ENCODE peak calls at places on chromosomes 16 and 17, in five cellular contexts. Z is PC-9, J is ovary, K is coronary artery, P is left ventricle myocardium inferior. N is an unnamed sample.

GRCh38 chr16:12132290-12132689 is 155.8 kb downstream of the SNX29 start:
- DNase-seq in J (no peak), Z (no peak), K (no peak), P (no peak), N (no peak)

GRCh38 chr16:12440233-12440530 is 363.5 kb downstream of the CPPED1 start:
- DNase-seq in P (no peak), K (no peak), J (no peak), Z (no peak), N (no peak)

GRCh38 chr17:77214743-77215142 is 74.0 kb downstream of the SEC14L1 start:
- DNase-seq in K (no peak), P (no peak), Z (no peak), J (no peak), N (peak)

GRCh38 chr17:80942360-80943345 is 49.0 kb upstream of the CHMP6 start:
- DNase-seq in Z (no peak), J (peak), K (peak), P (peak), N (no peak)

GRCh38 chr16:2500937-2501750 is 12.6 kb upstream of the ATP6V0C start:
- DNase-seq in K (no peak), J (peak), P (peak), Z (no peak), N (peak)

GRCh38 chr17:76527430-76528111 is 9.9 kb downstream of the CYGB start:
- DNase-seq in Z (peak), K (no peak), J (peak), P (peak), N (no peak)

GRCh38 chr17:29766796-29767327 is 144.2 kb upstream of the CORO6 start:
- DNase-seq in P (no peak), K (no peak), Z (no peak), J (no peak), N (no peak)

GRCh38 chr16:4517812-4518211 is 20.8 kb downstream of the CDIP1 start:
- DNase-seq in Z (no peak), J (no peak), K (no peak), P (no peak), N (peak)

GRCh38 chr16:4726616-4727015 is 7.5 kb downstream of the ANKS3 start:
- DNase-seq in Z (no peak), P (no peak), K (no peak), J (no peak), N (no peak)

GRCh38 chr17:81513669-81514484 is 1.3 kb upstream of the ACTG1 start:
- DNase-seq in K (no peak), Z (peak), J (peak), P (peak), N (peak)

GRCh38 chr16:46859719-46860152 is 24.4 kb upstream of the GPT2 start:
- DNase-seq in P (no peak), K (no peak), Z (peak), J (no peak), N (no peak)

GRCh38 chr17:11990363-11990983 is 6.8 kb downstream of the ZNF18 start:
- DNase-seq in K (no peak), J (no peak), P (no peak), Z (no peak), N (no peak)

GRCh38 chr17:77203436-77203835 is 62.7 kb downstream of the SEC14L1 start:
- DNase-seq in K (no peak), J (no peak), Z (no peak), P (no peak), N (no peak)

GRCh38 chr17:48952904-48953303 is 8.3 kb upstream of the SNF8 start:
- DNase-seq in P (no peak), J (no peak), K (no peak), Z (no peak), N (no peak)

GRCh38 chr17:30824002-30824355 is 513 bp downstream of the CRLF3 start:
- DNase-seq in Z (no peak), P (no peak), K (no peak), J (peak), N (peak)

GRCh38 chr16:78648517-78648916 is 549.1 kb downstream of the WWOX start:
- DNase-seq in P (no peak), J (no peak), K (no peak), Z (no peak), N (no peak)

GRCh38 chr17:19718613-19719364 is 2.4 kb upstream of the SLC47A2 start:
- DNase-seq in P (no peak), J (no peak), Z (no peak), K (no peak), N (peak)

DNA sequence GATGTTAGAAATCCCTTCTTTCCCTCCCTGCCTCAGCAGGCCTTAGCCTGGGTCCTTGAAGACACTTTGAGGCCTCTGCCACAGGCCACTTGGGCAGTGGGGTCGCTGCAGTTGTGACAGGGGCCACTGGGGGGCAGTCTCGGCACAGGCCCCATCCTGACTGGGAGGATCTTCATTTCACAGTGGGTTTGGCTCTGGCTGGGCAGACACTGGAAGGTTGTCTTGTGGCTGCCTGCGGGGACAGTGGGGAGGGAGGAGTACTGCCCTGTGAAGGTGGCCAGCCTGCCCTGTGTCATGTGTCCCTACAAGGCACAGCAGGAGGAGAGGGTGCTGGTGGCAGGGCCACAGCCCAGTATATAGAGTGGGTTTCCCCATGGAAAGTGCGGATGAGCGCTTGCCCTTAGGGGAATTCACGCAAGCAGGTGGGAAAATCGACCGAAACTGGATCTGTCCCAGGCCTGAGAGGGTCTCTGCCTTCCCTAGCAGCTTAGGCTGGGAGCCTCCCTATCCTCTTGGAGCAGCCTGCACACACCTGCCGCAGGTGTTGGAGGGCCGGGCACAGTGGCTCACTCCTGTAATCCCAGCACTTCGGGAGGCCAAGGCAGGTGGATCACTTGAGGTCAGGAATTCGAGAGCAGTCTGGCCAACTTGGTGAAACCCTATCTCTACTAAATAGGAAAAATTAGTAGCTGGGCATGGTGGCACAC is 28.8 kb downstream of the GINS2 start:
- DNase-seq in P (peak), K (no peak), J (peak), Z (no peak), N (peak)
- TF ChIP-seq CTCF in P (peak), K (peak), J (peak), Z (peak), N (peak)

DNA sequence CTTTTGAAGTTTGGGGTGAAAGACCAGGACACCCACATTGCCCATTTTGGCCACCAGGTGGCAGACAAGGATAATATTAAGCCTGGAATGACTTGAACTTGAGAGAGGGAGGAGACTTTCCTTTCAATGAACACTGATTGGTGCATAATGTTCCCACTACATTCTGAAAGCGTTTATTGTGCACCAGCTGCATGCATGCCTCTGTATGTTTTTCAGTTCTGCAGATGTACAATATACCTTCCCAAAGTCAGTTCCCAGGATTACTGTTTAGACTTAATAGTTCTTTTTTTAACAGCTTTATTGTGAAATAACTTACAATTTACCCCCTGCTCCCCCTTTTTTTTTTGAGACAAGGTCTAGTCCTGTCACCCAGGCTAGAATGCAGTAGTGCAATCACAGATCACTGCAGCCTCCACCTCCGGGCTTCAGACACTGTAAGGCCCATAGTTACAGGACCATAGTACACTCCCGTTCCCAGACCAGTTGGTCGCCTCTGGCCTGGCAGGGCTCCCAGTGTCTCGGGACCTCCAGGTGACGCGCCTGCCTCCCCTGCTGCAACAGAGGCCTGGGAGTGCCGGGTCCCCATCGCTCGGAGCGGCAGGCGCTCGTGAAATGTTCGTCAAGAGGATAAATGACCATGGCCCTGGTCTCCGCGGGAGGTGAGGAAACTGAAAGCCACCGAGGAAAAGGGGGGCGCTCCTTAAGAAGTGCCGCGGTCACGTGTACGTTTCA is 12.2 kb downstream of the CES2 start:
- DNase-seq in K (peak), P (peak), J (peak), Z (peak), N (peak)
- TF ChIP-seq CTCF in K (peak), P (peak), J (peak), Z (peak), N (peak)

GRCh38 chr16:77564791-77565390 is 130.1 kb upstream of the ADAMTS18 start:
- DNase-seq in K (no peak), Z (no peak), J (no peak), P (no peak), N (no peak)
- TF ChIP-seq CTCF in K (no peak), Z (no peak), J (no peak), P (no peak), N (no peak)

GRCh38 chr17:45032150-45032493 is 19.3 kb downstream of the DCAKD start:
- DNase-seq in P (no peak), K (no peak), J (no peak), Z (no peak), N (no peak)
- TF ChIP-seq CTCF in P (no peak), K (no peak), J (no peak), Z (no peak), N (no peak)

GRCh38 chr16:59355704-59356103 is 621.6 kb upstream of the GOT2 start:
- DNase-seq in J (no peak), Z (no peak), P (no peak), K (no peak), N (no peak)
- TF ChIP-seq CTCF in J (no peak), Z (no peak), P (no peak), K (no peak), N (no peak)

GRCh38 chr16:8655184-8655717 is 19.2 kb upstream of the ABAT start:
- DNase-seq in Z (no peak), P (no peak), K (no peak), J (no peak), N (peak)
- TF ChIP-seq CTCF in Z (peak), P (peak), K (no peak), J (no peak), N (peak)

DNA sequence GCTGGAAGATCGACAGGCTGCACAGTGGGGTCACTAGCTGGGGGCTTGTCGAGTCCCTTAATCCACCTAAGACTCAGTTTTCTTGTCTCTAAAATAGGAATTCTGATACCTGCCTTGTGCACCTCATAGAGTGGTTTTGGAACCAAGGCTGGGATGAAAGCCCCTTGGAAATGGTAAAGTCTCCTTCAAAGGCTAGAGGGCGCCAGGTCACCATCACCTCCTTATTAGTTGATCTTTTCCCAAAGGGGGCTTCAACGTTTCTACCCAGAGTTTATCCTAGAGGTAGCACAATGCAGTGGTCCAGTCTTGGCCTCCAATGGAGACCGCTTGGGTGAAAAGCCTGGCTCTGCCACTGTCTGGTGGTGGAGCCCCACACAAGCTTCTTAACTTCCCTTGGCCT is 158.2 kb downstream of the AIPL1 start:
- DNase-seq in K (no peak), J (no peak), Z (no peak), P (no peak), N (no peak)
- TF ChIP-seq CTCF in K (no peak), J (no peak), Z (no peak), P (peak), N (no peak)

GRCh38 chr16:80437707-80438106 is 103.1 kb upstream of the DYNLRB2 start:
- DNase-seq in P (no peak), Z (no peak), K (no peak), J (no peak), N (peak)
- TF ChIP-seq CTCF in P (no peak), Z (no peak), K (no peak), J (no peak), N (no peak)

DNA sequence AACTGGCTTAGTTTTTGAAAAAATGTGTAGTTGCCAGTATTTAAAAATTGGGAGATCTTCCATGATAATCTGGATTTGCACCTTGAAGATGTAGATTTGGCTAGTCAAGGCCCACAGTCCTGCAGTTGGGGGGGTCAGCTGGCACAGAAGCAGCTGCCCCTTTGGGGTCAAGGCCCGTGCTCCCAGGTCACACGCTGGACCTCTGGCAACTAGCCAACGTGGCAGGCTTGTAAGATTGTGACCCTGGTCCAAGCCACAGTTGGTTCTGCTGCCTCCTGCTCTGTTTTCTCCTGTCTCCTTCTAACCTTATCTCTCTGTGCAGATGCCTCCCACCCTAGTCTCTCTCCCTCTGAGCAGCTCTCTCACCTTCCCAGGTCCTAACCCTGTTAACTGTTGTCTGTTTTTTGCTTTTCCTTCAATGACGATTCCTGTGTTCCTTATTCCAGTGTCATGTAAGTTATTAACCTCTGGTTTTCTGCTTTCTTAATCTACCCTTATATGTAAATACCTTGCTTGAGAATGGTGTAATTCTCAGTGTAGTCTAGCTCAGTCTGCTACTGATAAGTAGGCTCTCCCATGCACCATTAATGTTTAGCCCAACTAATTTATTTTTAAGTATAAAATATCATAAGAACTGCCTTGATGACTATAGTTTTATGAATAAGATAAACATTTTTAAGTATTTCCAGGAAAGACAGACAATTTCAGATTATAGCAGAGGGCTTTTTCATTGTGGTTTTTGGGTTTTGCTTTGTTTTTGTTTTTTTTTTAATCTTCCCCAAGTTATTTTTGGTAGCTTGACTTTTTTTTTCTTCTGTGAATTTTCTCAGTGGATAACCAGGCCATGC is 28.0 kb downstream of the CLEC16A start:
- DNase-seq in P (no peak), K (no peak), Z (no peak), J (peak), N (no peak)
- TF ChIP-seq CTCF in P (no peak), K (no peak), Z (no peak), J (no peak), N (no peak)

GRCh38 chr17:33945641-33946546 is 309.2 kb upstream of the CCL2 start:
- DNase-seq in P (no peak), K (no peak), J (no peak), Z (no peak), N (no peak)
- TF ChIP-seq CTCF in P (no peak), K (no peak), J (no peak), Z (no peak), N (no peak)